ENCODE peak calls at places on chromosomes 16 and 17, in seven cellular contexts. J, U, P, H, S, M and G are unnamed samples.

GRCh38 chr17:45942284-45942683 is 47.9 kb downstream of the MAPT start:
- DNase-seq in J (peak; percentile 38), U (no peak), P (peak; percentile 40), H (no peak), S (peak; percentile 48), M (peak; percentile 60), G (no peak)

GRCh38 chr16:1911467-1912214 is 6.6 kb downstream of the HS3ST6 start:
- DNase-seq in J (no peak), U (no peak), P (no peak), H (no peak), S (no peak), M (no peak), G (no peak)

GRCh38 chr17:42406602-42407288 is 16.3 kb downstream of the CAVIN1 start:
- DNase-seq in J (no peak), U (no peak), P (no peak), H (no peak), S (no peak), M (no peak), G (no peak)

GRCh38 chr16:66070140-66070887 is 296.2 kb upstream of the CDH5 start:
- DNase-seq in J (peak; percentile 52), U (no peak), P (peak; percentile 37), H (no peak), S (peak; percentile 52), M (peak; percentile 38), G (no peak)

GRCh38 chr16:22420606-22421135 is 46.3 kb upstream of the CDR2 start:
- DNase-seq in J (no peak), U (no peak), P (no peak), H (peak; percentile 80), S (no peak), M (no peak), G (no peak)

GRCh38 chr16:68704232-68704867 is 32.7 kb upstream of the CDH1 start:
- DNase-seq in J (peak; percentile 55), U (peak; percentile 89), P (peak; percentile 92), H (peak; percentile 90), S (peak; percentile 92), M (peak; percentile 87), G (peak; percentile 93)

GRCh38 chr17:16931318-16932060 is 40.4 kb downstream of the TNFRSF13B start:
- DNase-seq in J (no peak), U (no peak), P (no peak), H (peak; percentile 83), S (no peak), M (no peak), G (no peak)

GRCh38 chr17:80129006-80129565 is 17.8 kb downstream of the EIF4A3 start:
- DNase-seq in J (peak; percentile 37), U (no peak), P (no peak), H (no peak), S (no peak), M (peak; percentile 9), G (no peak)

GRCh38 chr16:55488306-55488705 is 9.3 kb downstream of the MMP2 start:
- DNase-seq in J (no peak), U (no peak), P (no peak), H (no peak), S (no peak), M (no peak), G (no peak)

GRCh38 chr17:41599680-41600079 is 12.9 kb downstream of the KRT16 start:
- DNase-seq in J (no peak), U (no peak), P (no peak), H (no peak), S (no peak), M (no peak), G (no peak)

GRCh38 chr16:3479654-3480216 is 15.6 kb downstream of the C16orf90 start:
- DNase-seq in J (no peak), U (no peak), P (no peak), H (no peak), S (no peak), M (no peak), G (no peak)

GRCh38 chr17:37219876-37220608 is 155.7 kb upstream of the C17orf78 start:
- DNase-seq in J (no peak), U (no peak), P (no peak), H (no peak), S (no peak), M (no peak), G (no peak)

GRCh38 chr17:73189417-73190099 is 3.3 kb upstream of the COG1 start:
- DNase-seq in J (peak; percentile 51), U (peak; percentile 87), P (no peak), H (no peak), S (no peak), M (peak; percentile 92), G (peak; percentile 45)
- TF ChIP-seq CTCF in J (peak; percentile 50), U (peak; percentile 75), P (no peak), H (peak; percentile 85), S (peak; percentile 59), M (peak; percentile 99), G (no peak)

GRCh38 chr17:51546114-51546513 is 285.8 kb downstream of the UTP18 start:
- DNase-seq in J (no peak), U (no peak), P (no peak), H (no peak), S (no peak), M (no peak), G (no peak)

GRCh38 chr17:51536627-51537026 is 276.3 kb downstream of the UTP18 start:
- DNase-seq in J (no peak), U (no peak), P (no peak), H (no peak), S (no peak), M (no peak), G (no peak)

GRCh38 chr17:51541215-51541614 is 280.9 kb downstream of the UTP18 start:
- DNase-seq in J (no peak), U (no peak), P (no peak), H (no peak), S (no peak), M (no peak), G (no peak)

GRCh38 chr17:51537996-51538550 is 277.7 kb downstream of the UTP18 start:
- DNase-seq in J (no peak), U (no peak), P (no peak), H (no peak), S (no peak), M (peak; percentile 51), G (no peak)

GRCh38 chr17:51540151-51540550 is 279.8 kb downstream of the UTP18 start:
- DNase-seq in J (no peak), U (peak; percentile 20), P (no peak), H (no peak), S (no peak), M (no peak), G (no peak)
- TF ChIP-seq CTCF in J (no peak), U (no peak), P (no peak), H (no peak), S (no peak), M (peak; percentile 22), G (no peak)

GRCh38 chr16:57651344-57652333 is 16.5 kb upstream of the ADGRG3 start:
- DNase-seq in J (no peak), U (no peak), P (no peak), H (no peak), S (no peak), M (peak; percentile 54), G (no peak)
- TF ChIP-seq CTCF in J (no peak), U (no peak), P (no peak), H (no peak), S (no peak), M (peak; percentile 15), G (no peak)

GRCh38 chr17:8859804-8860430 is 7.6 kb downstream of the PIK3R6 start:
- DNase-seq in J (no peak), U (no peak), P (no peak), H (no peak), S (no peak), M (no peak), G (no peak)

GRCh38 chr17:8856869-8857575 is 10.5 kb downstream of the PIK3R6 start:
- DNase-seq in J (no peak), U (no peak), P (no peak), H (no peak), S (no peak), M (no peak), G (no peak)

GRCh38 chr17:8857919-8858318 is 9.6 kb downstream of the PIK3R6 start:
- DNase-seq in J (peak; percentile 88), U (no peak), P (no peak), H (peak; percentile 91), S (no peak), M (no peak), G (no peak)

GRCh38 chr17:8861482-8862181 is 5.8 kb downstream of the PIK3R6 start:
- DNase-seq in J (no peak), U (no peak), P (no peak), H (no peak), S (no peak), M (no peak), G (no peak)

GRCh38 chr17:8859029-8859803 is 8.3 kb downstream of the PIK3R6 start:
- DNase-seq in J (peak; percentile 96), U (no peak), P (no peak), H (no peak), S (no peak), M (no peak), G (no peak)
- TF ChIP-seq CTCF in J (peak; percentile 33), U (no peak), P (no peak), H (no peak), S (no peak), M (no peak), G (no peak)

DNA sequence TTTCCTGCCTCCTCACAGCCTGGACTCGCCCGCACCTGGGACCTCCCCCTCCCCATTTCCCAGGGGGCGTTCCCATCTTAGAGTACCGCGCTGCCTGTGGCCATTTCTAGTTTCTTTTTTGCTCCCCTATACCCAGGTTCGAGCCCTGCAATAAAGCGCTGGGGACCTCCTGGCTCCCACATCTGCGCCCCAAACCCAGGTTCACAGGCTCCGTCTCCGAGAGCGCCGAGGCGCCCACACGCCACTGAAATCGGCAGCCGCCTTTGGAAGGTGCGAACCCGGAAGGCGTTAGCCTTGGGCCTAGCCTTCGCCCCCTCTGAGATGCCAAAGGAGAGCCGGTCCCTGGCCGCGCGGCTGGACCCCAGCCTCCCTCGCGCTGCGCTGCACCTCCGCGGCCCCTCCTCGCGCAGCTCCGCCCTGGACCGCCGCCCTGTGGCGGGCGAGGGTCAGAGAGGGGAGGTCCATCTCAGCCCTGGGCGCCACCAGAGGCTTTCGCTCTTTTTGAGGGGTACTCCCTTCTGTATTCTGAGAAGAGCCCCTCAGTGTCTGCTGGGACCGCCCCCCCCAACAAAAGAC is 1.8 kb downstream of the KCNJ12 start:
- DNase-seq in J (no peak), U (no peak), P (no peak), H (no peak), S (no peak), M (no peak), G (no peak)
- TF ChIP-seq CTCF in J (no peak), U (no peak), P (no peak), H (peak; percentile 7), S (no peak), M (peak; percentile 32), G (no peak)

GRCh38 chr16:23803591-23804123 is 32.1 kb upstream of the PRKCB start:
- DNase-seq in J (peak; percentile 22), U (peak; percentile 60), P (peak; percentile 80), H (no peak), S (peak; percentile 82), M (peak; percentile 79), G (peak; percentile 72)
- TF ChIP-seq CTCF in J (peak; percentile 51), U (peak; percentile 52), P (peak; percentile 44), H (peak; percentile 22), S (peak; percentile 66), M (peak; percentile 86), G (peak; percentile 54)